ENCODE peak calls at places on chromosome 14, in five cellular contexts. V, A, C, G and N are unnamed samples.

GRCh38 chr14:71415404-71415690 is 508.1 kb downstream of the PCNX1 start:
- DNase-seq in C (no peak), A (no peak), V (peak), G (no peak), N (no peak)

GRCh38 chr14:101202627-101203404 is 299.3 kb upstream of the RTL1 start:
- DNase-seq in V (no peak), G (no peak), C (peak), A (no peak), N (no peak)

GRCh38 chr14:60760648-60761364 is 26.2 kb downstream of the MNAT1 start:
- DNase-seq in C (no peak), V (peak), A (no peak), G (peak), N (no peak)

GRCh38 chr14:34093878-34094277 is 143.0 kb upstream of the EGLN3 start:
- DNase-seq in V (no peak), G (no peak), C (no peak), A (no peak), N (no peak)

GRCh38 chr14:75561013-75561432 is 17.4 kb upstream of the FLVCR2 start:
- DNase-seq in A (peak), C (peak), G (peak), V (peak), N (peak)

GRCh38 chr14:99426796-99427346 is 53.8 kb downstream of the SETD3 start:
- DNase-seq in A (no peak), G (no peak), V (no peak), C (no peak), N (no peak)

GRCh38 chr14:88791629-88792571 is 853 bp downstream of the EML5 start:
- DNase-seq in V (no peak), C (peak), G (peak), A (no peak), N (peak)

GRCh38 chr14:72892879-72893635 is 844 bp downstream of the DPF3 start:
- DNase-seq in A (no peak), C (peak), V (peak), G (peak), N (no peak)

GRCh38 chr14:97491697-97492096 is 694.5 kb downstream of the VRK1 start:
- DNase-seq in G (no peak), V (peak), A (no peak), C (no peak), N (no peak)

GRCh38 chr14:58796201-58796600 is 158.4 kb downstream of the DACT1 start:
- DNase-seq in C (no peak), A (no peak), V (no peak), G (no peak), N (no peak)

GRCh38 chr14:59583755-59584154 is 7.1 kb upstream of the CCDC175 start:
- DNase-seq in V (peak), C (no peak), A (no peak), G (no peak), N (peak)

GRCh38 chr14:92973798-92974372 is 50.9 kb downstream of the CHGA start:
- DNase-seq in C (no peak), A (no peak), G (no peak), V (peak), N (no peak)

GRCh38 chr14:54976316-54976715 is 50.6 kb downstream of the WDHD1 start:
- DNase-seq in V (peak), G (no peak), C (no peak), A (no peak), N (peak)

GRCh38 chr14:77206877-77207389 is 25.3 kb downstream of the TMEM63C start:
- DNase-seq in G (no peak), A (no peak), V (no peak), C (no peak), N (no peak)

GRCh38 chr14:92425101-92425500 is 88.5 kb upstream of the RIN3 start:
- DNase-seq in C (no peak), G (no peak), A (no peak), V (peak), N (peak)

GRCh38 chr14:81981311-81981675 is 447.6 kb upstream of the SEL1L start:
- DNase-seq in V (no peak), C (no peak), G (no peak), A (no peak), N (no peak)

GRCh38 chr14:77065851-77066554 is 32.1 kb upstream of the CIPC start:
- DNase-seq in C (no peak), V (no peak), A (no peak), G (no peak), N (no peak)

GRCh38 chr14:60585676-60586075 is 63.6 kb downstream of the SIX1 start:
- DNase-seq in V (no peak), A (no peak), C (no peak), G (no peak), N (no peak)

GRCh38 chr14:55138091-55138490 is 9.0 kb downstream of the LGALS3 start:
- DNase-seq in C (no peak), V (no peak), A (no peak), G (peak), N (no peak)

GRCh38 chr14:101241807-101242278 is 319.5 kb upstream of the DIO3 start:
- DNase-seq in A (no peak), C (no peak), G (no peak), V (no peak), N (peak)

GRCh38 chr14:65211341-65211987 is 109.1 kb upstream of the MAX start:
- DNase-seq in C (no peak), V (peak), G (no peak), A (no peak), N (peak)

GRCh38 chr14:63155511-63156189 is 48.6 kb upstream of the RHOJ start:
- DNase-seq in C (no peak), G (no peak), A (no peak), V (peak), N (peak)

GRCh38 chr14:101465795-101466448 is 95.4 kb upstream of the DIO3 start:
- DNase-seq in A (no peak), G (no peak), V (no peak), C (no peak), N (no peak)

GRCh38 chr14:105064721-105065143 is 498 bp downstream of the GPR132 start:
- DNase-seq in G (peak), V (no peak), C (no peak), A (no peak), N (peak)

GRCh38 chr14:101194356-101195308 is 291.1 kb upstream of the RTL1 start:
- DNase-seq in V (no peak), A (no peak), G (no peak), C (peak), N (no peak)

GRCh38 chr14:100891051-100891450 is 12.5 kb downstream of the RTL1 start:
- DNase-seq in C (no peak), G (no peak), V (no peak), A (no peak), N (no peak)